ENCODE peak calls at places on chromosomes 3 and 15, in seven cellular contexts. Y, C, V, R, A, S and O are unnamed samples.

GRCh38 chr15:77282333-77282732 is 137.6 kb downstream of the PEAK1 start:
- DNase-seq in C (no peak), R (peak), A (no peak), V (no peak), Y (peak), S (no peak), O (no peak)

GRCh38 chr15:78405336-78405924 is 32.6 kb upstream of the IREB2 start:
- DNase-seq in A (no peak), C (no peak), Y (no peak), R (no peak), S (no peak), V (no peak), O (no peak)

GRCh38 chr3:55526332-55527030 is 39.4 kb upstream of the WNT5A start:
- DNase-seq in V (no peak), C (no peak), S (no peak), R (no peak), A (no peak), Y (no peak), O (no peak)

GRCh38 chr3:187836848-187837770 is 91.8 kb upstream of the BCL6 start:
- DNase-seq in A (no peak), R (peak), C (no peak), Y (no peak), V (no peak), S (no peak), O (no peak)

GRCh38 chr3:186207515-186207914 is 98.6 kb upstream of the ETV5 start:
- DNase-seq in V (no peak), A (no peak), C (no peak), R (no peak), S (no peak), Y (no peak), O (peak)

GRCh38 chr3:141076821-141077571 is 25.8 kb downstream of the SPSB4 start:
- DNase-seq in S (no peak), A (peak), Y (no peak), V (no peak), R (peak), C (no peak), O (no peak)

GRCh38 chr3:126760541-126760940 is 56.5 kb downstream of the CHCHD6 start:
- DNase-seq in V (no peak), Y (no peak), R (no peak), C (no peak), S (no peak), A (peak), O (no peak)

GRCh38 chr15:92037446-92037845 is 183.9 kb downstream of the SLCO3A1 start:
- DNase-seq in R (no peak), C (no peak), A (no peak), S (no peak), Y (no peak), V (no peak), O (no peak)

GRCh38 chr15:67884009-67884408 is 44.2 kb upstream of the RNU6-1 start:
- DNase-seq in V (no peak), S (no peak), C (no peak), A (no peak), R (no peak), Y (no peak), O (no peak)

GRCh38 chr3:17339233-17339632 is 403.2 kb downstream of the TBC1D5 start:
- DNase-seq in V (no peak), S (no peak), A (no peak), C (no peak), R (no peak), Y (no peak), O (no peak)

GRCh38 chr3:114872056-114872455 is 275.0 kb downstream of the ZBTB20 start:
- DNase-seq in C (no peak), Y (no peak), A (no peak), V (no peak), R (peak), S (no peak), O (no peak)

GRCh38 chr3:75906555-75907112 is 121.3 kb upstream of the ZNF717 start:
- DNase-seq in Y (peak), C (no peak), R (peak), S (no peak), A (no peak), V (no peak), O (peak)

GRCh38 chr15:81531141-81531592 is 157.2 kb upstream of the TMC3 start:
- DNase-seq in A (no peak), V (no peak), Y (no peak), S (no peak), C (no peak), R (peak), O (no peak)

GRCh38 chr3:33377931-33378330 is 62.3 kb downstream of the UBP1 start:
- DNase-seq in R (peak), A (no peak), V (peak), S (no peak), C (no peak), Y (no peak), O (peak)